ENCODE peak calls at places on chromosomes 6 and 20, in six cellular contexts. One of them, this sample, is unnamed.

GRCh38 chr6:105818505-105818904 is 267.6 kb upstream of the PRDM1 start:
- DNase-seq in WTC11: no peak
- DNase-seq in K562: no peak
- DNase-seq in A549: no peak
- DNase-seq in endothelial cell of umbilical vein: no peak
- DNase-seq in H1: no peak
- DNase-seq in this sample: no peak

GRCh38 chr20:46031701-46032254 is 2.8 kb downstream of the SLC12A5 start:
- DNase-seq in WTC11: peak
- DNase-seq in K562: no peak
- DNase-seq in A549: no peak
- DNase-seq in endothelial cell of umbilical vein: no peak
- DNase-seq in H1: peak
- DNase-seq in this sample: no peak

GRCh38 chr6:25596928-25597818 is 54.8 kb upstream of the SCGN start:
- DNase-seq in WTC11: no peak
- DNase-seq in K562: no peak
- DNase-seq in A549: no peak
- DNase-seq in endothelial cell of umbilical vein: no peak
- DNase-seq in H1: no peak
- DNase-seq in this sample: peak

GRCh38 chr6:26122402-26122792 is 35.2 kb downstream of the HFE start:
- DNase-seq in WTC11: peak
- DNase-seq in K562: no peak
- DNase-seq in A549: no peak
- DNase-seq in endothelial cell of umbilical vein: no peak
- DNase-seq in H1: peak
- DNase-seq in this sample: peak

GRCh38 chr20:14902432-14903089 is 565.1 kb upstream of the FLRT3 start:
- DNase-seq in WTC11: no peak
- DNase-seq in K562: no peak
- DNase-seq in A549: no peak
- DNase-seq in endothelial cell of umbilical vein: no peak
- DNase-seq in H1: no peak
- DNase-seq in this sample: no peak

GRCh38 chr20:54132612-54133433 is 41.0 kb downstream of the CYP24A1 start:
- DNase-seq in WTC11: no peak
- DNase-seq in K562: no peak
- DNase-seq in A549: peak
- DNase-seq in endothelial cell of umbilical vein: no peak
- DNase-seq in H1: no peak
- DNase-seq in this sample: peak

GRCh38 chr20:59412896-59413295 is 112.5 kb downstream of the EDN3 start:
- DNase-seq in WTC11: peak
- DNase-seq in K562: no peak
- DNase-seq in A549: no peak
- DNase-seq in endothelial cell of umbilical vein: no peak
- DNase-seq in H1: peak
- DNase-seq in this sample: no peak

GRCh38 chr6:3261921-3262320 is 3.2 kb downstream of the PSMG4 start:
- DNase-seq in WTC11: no peak
- DNase-seq in K562: no peak
- DNase-seq in A549: no peak
- DNase-seq in endothelial cell of umbilical vein: no peak
- DNase-seq in H1: no peak
- DNase-seq in this sample: no peak

GRCh38 chr6:117548797-117549301 is 53.5 kb downstream of the GOPC start:
- DNase-seq in WTC11: no peak
- DNase-seq in K562: no peak
- DNase-seq in A549: no peak
- DNase-seq in endothelial cell of umbilical vein: peak
- DNase-seq in H1: no peak
- DNase-seq in this sample: peak
- TF ChIP-seq JUN in WTC11: no peak
- TF ChIP-seq JUN in K562: no peak
- TF ChIP-seq JUN in A549: peak
- TF ChIP-seq JUN in endothelial cell of umbilical vein: peak
- TF ChIP-seq JUN in H1: no peak
- TF ChIP-seq JUN in this sample: no peak

GRCh38 chr6:87487555-87487954 is 14.8 kb downstream of the SLC35A1 start:
- DNase-seq in WTC11: no peak
- DNase-seq in K562: no peak
- DNase-seq in A549: no peak
- DNase-seq in endothelial cell of umbilical vein: peak
- DNase-seq in H1: no peak
- DNase-seq in this sample: no peak

GRCh38 chr6:87484491-87484890 is 11.7 kb downstream of the SLC35A1 start:
- DNase-seq in WTC11: no peak
- DNase-seq in K562: no peak
- DNase-seq in A549: no peak
- DNase-seq in endothelial cell of umbilical vein: no peak
- DNase-seq in H1: no peak
- DNase-seq in this sample: no peak

GRCh38 chr6:87482382-87482781 is 9.6 kb downstream of the SLC35A1 start:
- DNase-seq in WTC11: no peak
- DNase-seq in K562: no peak
- DNase-seq in A549: no peak
- DNase-seq in endothelial cell of umbilical vein: no peak
- DNase-seq in H1: no peak
- DNase-seq in this sample: no peak

GRCh38 chr6:87483929-87484328 is 11.2 kb downstream of the SLC35A1 start:
- DNase-seq in WTC11: peak
- DNase-seq in K562: peak
- DNase-seq in A549: no peak
- DNase-seq in endothelial cell of umbilical vein: no peak
- DNase-seq in H1: peak
- DNase-seq in this sample: peak

GRCh38 chr6:87481936-87482335 is 9.2 kb downstream of the SLC35A1 start:
- DNase-seq in WTC11: no peak
- DNase-seq in K562: no peak
- DNase-seq in A549: no peak
- DNase-seq in endothelial cell of umbilical vein: no peak
- DNase-seq in H1: no peak
- DNase-seq in this sample: no peak
- TF ChIP-seq JUN in WTC11: no peak
- TF ChIP-seq JUN in K562: no peak
- TF ChIP-seq JUN in A549: no peak
- TF ChIP-seq JUN in endothelial cell of umbilical vein: no peak
- TF ChIP-seq JUN in H1: no peak
- TF ChIP-seq JUN in this sample: no peak

GRCh38 chr6:33091957-33092356 is 16.2 kb downstream of the HLA-DPB1 start:
- DNase-seq in WTC11: peak
- DNase-seq in K562: no peak
- DNase-seq in A549: no peak
- DNase-seq in endothelial cell of umbilical vein: no peak
- DNase-seq in H1: peak
- DNase-seq in this sample: peak
- TF ChIP-seq JUN in WTC11: no peak
- TF ChIP-seq JUN in K562: no peak
- TF ChIP-seq JUN in A549: no peak
- TF ChIP-seq JUN in endothelial cell of umbilical vein: no peak
- TF ChIP-seq JUN in H1: no peak
- TF ChIP-seq JUN in this sample: no peak

GRCh38 chr20:18466894-18467678 is at the start of the genes DZANK1 and POLR3F:
- DNase-seq in WTC11: peak
- DNase-seq in K562: peak
- DNase-seq in A549: peak
- DNase-seq in endothelial cell of umbilical vein: peak
- DNase-seq in H1: peak
- DNase-seq in this sample: peak

GRCh38 chr20:18465536-18466200 is 1.2 kb downstream of the DZANK1 start:
- DNase-seq in WTC11: no peak
- DNase-seq in K562: no peak
- DNase-seq in A549: peak
- DNase-seq in endothelial cell of umbilical vein: no peak
- DNase-seq in H1: no peak
- DNase-seq in this sample: no peak

DNA sequence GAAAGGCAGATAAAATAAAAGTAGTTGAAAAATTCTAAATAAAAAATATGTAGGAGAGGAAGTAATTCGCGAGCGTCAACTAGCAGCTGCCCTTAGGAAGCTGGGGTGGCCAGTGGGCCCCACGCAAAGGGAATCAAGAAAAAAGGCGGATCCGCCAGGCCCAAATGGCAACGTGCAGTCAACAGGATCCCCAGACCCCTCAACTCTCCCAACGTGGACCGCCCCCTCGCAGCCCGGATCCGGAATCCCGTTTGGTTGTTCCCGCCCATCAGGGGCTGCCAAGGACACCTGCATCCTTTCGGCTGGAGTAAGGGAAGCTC is 296 bp downstream of the DZANK1 start:
- DNase-seq in WTC11: no peak
- DNase-seq in K562: no peak
- DNase-seq in A549: peak
- DNase-seq in endothelial cell of umbilical vein: no peak
- DNase-seq in H1: no peak
- DNase-seq in this sample: no peak
- TF ChIP-seq JUN in WTC11: no peak
- TF ChIP-seq JUN in K562: no peak
- TF ChIP-seq JUN in A549: no peak
- TF ChIP-seq JUN in endothelial cell of umbilical vein: no peak
- TF ChIP-seq JUN in H1: no peak
- TF ChIP-seq JUN in this sample: no peak

GRCh38 chr6:63572733-63573139 is 456 bp downstream of the LOC128125822 start:
- DNase-seq in WTC11: no peak
- DNase-seq in K562: peak
- DNase-seq in A549: no peak
- DNase-seq in endothelial cell of umbilical vein: no peak
- DNase-seq in H1: peak
- DNase-seq in this sample: no peak
- TF ChIP-seq JUN in WTC11: no peak
- TF ChIP-seq JUN in K562: peak
- TF ChIP-seq JUN in A549: peak
- TF ChIP-seq JUN in endothelial cell of umbilical vein: no peak
- TF ChIP-seq JUN in H1: no peak
- TF ChIP-seq JUN in this sample: no peak

DNA sequence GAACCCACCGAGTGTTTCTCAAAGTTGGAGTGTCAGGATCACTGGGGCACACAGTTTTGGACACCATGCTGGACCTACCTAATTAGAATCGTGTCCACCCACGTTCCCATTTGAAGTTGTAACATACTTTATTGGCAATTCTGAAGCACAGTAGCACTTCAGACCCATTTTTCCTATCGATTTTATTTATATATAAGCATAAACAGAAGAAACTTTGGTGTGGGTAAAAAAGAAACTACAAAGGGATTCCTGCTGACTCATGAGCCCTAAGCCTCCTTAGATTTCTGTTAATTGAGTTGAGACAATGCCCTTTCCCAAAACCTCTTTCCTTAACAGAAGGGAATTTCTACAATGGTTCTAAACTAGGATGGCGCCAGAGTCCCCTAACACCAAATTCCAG is 398.0 kb downstream of the CDKAL1 start:
- DNase-seq in WTC11: no peak
- DNase-seq in K562: no peak
- DNase-seq in A549: no peak
- DNase-seq in endothelial cell of umbilical vein: no peak
- DNase-seq in H1: no peak
- DNase-seq in this sample: no peak
- TF ChIP-seq JUN in WTC11: no peak
- TF ChIP-seq JUN in K562: no peak
- TF ChIP-seq JUN in A549: no peak
- TF ChIP-seq JUN in endothelial cell of umbilical vein: no peak
- TF ChIP-seq JUN in H1: no peak
- TF ChIP-seq JUN in this sample: no peak

GRCh38 chr6:20279051-20279450 is 66.8 kb upstream of the MBOAT1 start:
- DNase-seq in WTC11: no peak
- DNase-seq in K562: no peak
- DNase-seq in A549: no peak
- DNase-seq in endothelial cell of umbilical vein: no peak
- DNase-seq in H1: no peak
- DNase-seq in this sample: no peak
- TF ChIP-seq JUN in WTC11: no peak
- TF ChIP-seq JUN in K562: no peak
- TF ChIP-seq JUN in A549: no peak
- TF ChIP-seq JUN in endothelial cell of umbilical vein: no peak
- TF ChIP-seq JUN in H1: no peak
- TF ChIP-seq JUN in this sample: no peak

GRCh38 chr6:82113231-82113630 is 134.3 kb downstream of the IBTK start:
- DNase-seq in WTC11: no peak
- DNase-seq in K562: no peak
- DNase-seq in A549: no peak
- DNase-seq in endothelial cell of umbilical vein: no peak
- DNase-seq in H1: no peak
- DNase-seq in this sample: no peak

GRCh38 chr6:82111818-82112217 is 135.7 kb downstream of the IBTK start:
- DNase-seq in WTC11: no peak
- DNase-seq in K562: no peak
- DNase-seq in A549: no peak
- DNase-seq in endothelial cell of umbilical vein: no peak
- DNase-seq in H1: no peak
- DNase-seq in this sample: no peak

GRCh38 chr6:82114748-82115147 is 132.8 kb downstream of the IBTK start:
- DNase-seq in WTC11: no peak
- DNase-seq in K562: no peak
- DNase-seq in A549: no peak
- DNase-seq in endothelial cell of umbilical vein: no peak
- DNase-seq in H1: no peak
- DNase-seq in this sample: peak

GRCh38 chr6:82111114-82111513 is 136.4 kb downstream of the IBTK start:
- DNase-seq in WTC11: no peak
- DNase-seq in K562: no peak
- DNase-seq in A549: no peak
- DNase-seq in endothelial cell of umbilical vein: no peak
- DNase-seq in H1: no peak
- DNase-seq in this sample: no peak
- TF ChIP-seq JUN in WTC11: no peak
- TF ChIP-seq JUN in K562: no peak
- TF ChIP-seq JUN in A549: no peak
- TF ChIP-seq JUN in endothelial cell of umbilical vein: no peak
- TF ChIP-seq JUN in H1: no peak
- TF ChIP-seq JUN in this sample: no peak

GRCh38 chr20:41030536-41031242 is 2.1 kb downstream of the TOP1 start:
- DNase-seq in WTC11: no peak
- DNase-seq in K562: no peak
- DNase-seq in A549: no peak
- DNase-seq in endothelial cell of umbilical vein: peak
- DNase-seq in H1: no peak
- DNase-seq in this sample: peak
- TF ChIP-seq JUN in WTC11: no peak
- TF ChIP-seq JUN in K562: no peak
- TF ChIP-seq JUN in A549: no peak
- TF ChIP-seq JUN in endothelial cell of umbilical vein: no peak
- TF ChIP-seq JUN in H1: no peak
- TF ChIP-seq JUN in this sample: no peak